ENCODE peak calls at places on chromosome X, in six cellular contexts. G is thyroid gland, K is fibroblast of lung, O is Peyer's patch, J is body of pancreas, V is brain microvascular endothelial cell. P is an unnamed sample.

GRCh38 chrX:78329486-78329885 is 2.1 kb upstream of the CYSLTR1 start:
- DNase-seq in V (no peak), G (no peak), O (no peak), K (no peak), J (no peak), P (no peak)

GRCh38 chrX:154363706-154364439 is 10.6 kb downstream of the FLNA start:
- DNase-seq in K (no peak), V (no peak), O (no peak), J (no peak), G (no peak), P (no peak)

GRCh38 chrX:18810416-18810815 is 103.0 kb downstream of the PPEF1 start:
- DNase-seq in K (no peak), V (no peak), O (no peak), G (no peak), J (no peak), P (no peak)

GRCh38 chrX:154408659-154409221 is 314 bp downstream of the DNASE1L1 start:
- DNase-seq in G (no peak), J (no peak), V (no peak), O (no peak), K (no peak), P (no peak)

GRCh38 chrX:110383414-110383813 is 24.8 kb downstream of the RTL9 start:
- DNase-seq in G (no peak), J (no peak), O (no peak), K (peak), V (peak), P (no peak)

GRCh38 chrX:107710617-107711391 is 64.8 kb downstream of the TSC22D3 start:
- DNase-seq in V (peak), O (no peak), G (no peak), K (peak), J (peak), P (peak)

GRCh38 chrX:21779095-21779494 is 21.2 kb upstream of the SMPX start:
- DNase-seq in O (no peak), V (no peak), J (no peak), K (no peak), G (no peak), P (no peak)

GRCh38 chrX:55142206-55142918 is 53.5 kb downstream of the PAGE2 start:
- DNase-seq in G (peak), K (no peak), J (peak), O (no peak), V (no peak), P (no peak)

GRCh38 chrX:102739642-102740041 is 19.1 kb downstream of the GPRASP3 start:
- DNase-seq in G (no peak), O (no peak), J (no peak), V (peak), K (no peak), P (no peak)

GRCh38 chrX:31658360-31658759 is 586.5 kb upstream of the FTHL17 start:
- DNase-seq in O (no peak), G (no peak), V (no peak), K (peak), J (no peak), P (no peak)

GRCh38 chrX:52346462-52347165 is 22.2 kb upstream of the XAGE2 start:
- DNase-seq in V (peak), K (no peak), G (no peak), J (no peak), O (no peak), P (peak)
- H3K27ac ChIP-seq in V (no peak), K (no peak), G (no peak), J (no peak), O (no peak), P (no peak)

DNA sequence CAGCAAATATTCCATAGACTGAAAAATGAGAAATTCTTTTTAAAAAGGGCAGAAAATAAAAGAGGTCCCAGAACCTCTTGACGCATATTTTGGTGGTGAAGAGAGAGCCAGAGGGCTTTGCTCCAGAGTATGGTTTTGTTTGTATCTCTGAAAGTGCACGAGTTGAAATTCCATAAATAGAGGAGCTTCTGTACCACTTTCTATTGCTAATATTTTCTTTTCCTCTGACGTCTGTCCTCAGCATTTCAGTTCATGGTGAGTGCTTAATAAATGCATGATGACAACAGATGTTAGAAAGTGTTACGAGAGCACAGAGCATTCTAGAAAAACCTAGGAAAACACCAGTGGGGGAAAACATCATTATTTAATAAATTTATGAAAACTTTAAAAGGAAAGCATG is 145.6 kb downstream of the AMELX start:
- DNase-seq in G (no peak), V (peak), O (no peak), J (no peak), K (peak), P (no peak)
- H3K27ac ChIP-seq in G (peak), V (peak), O (no peak), J (no peak), K (no peak), P (no peak)

DNA sequence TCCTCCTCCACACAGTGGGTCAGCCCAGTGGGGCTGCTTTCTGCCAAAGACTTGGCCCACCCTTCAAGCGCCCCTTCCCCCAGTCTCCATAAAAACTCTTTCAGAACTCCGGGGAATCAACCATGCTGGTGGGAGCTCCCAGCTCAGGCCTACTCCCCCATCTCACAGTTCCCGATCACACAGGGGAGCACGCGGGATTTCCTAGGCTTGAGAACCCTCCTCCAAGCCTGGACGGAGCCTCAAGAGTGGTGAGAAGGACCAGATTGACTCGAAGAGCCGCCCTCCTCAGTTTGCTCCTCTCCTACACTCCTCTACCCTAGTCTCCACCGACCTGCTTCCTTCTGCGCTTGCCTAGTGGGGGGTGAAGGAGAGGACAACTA is 77.4 kb downstream of the RLIM start:
- DNase-seq in G (peak), K (peak), J (peak), V (peak), O (no peak), P (no peak)
- H3K27ac ChIP-seq in G (peak), K (peak), J (peak), V (no peak), O (peak), P (peak)

GRCh38 chrX:119008122-119008744 is 33.8 kb downstream of the LONRF3 start:
- DNase-seq in K (peak), O (peak), G (peak), V (peak), J (peak), P (no peak)

GRCh38 chrX:119003462-119003861 is 29.0 kb downstream of the LONRF3 start:
- DNase-seq in O (no peak), G (no peak), K (no peak), V (no peak), J (no peak), P (no peak)

GRCh38 chrX:119007189-119007770 is 32.9 kb downstream of the LONRF3 start:
- DNase-seq in V (no peak), O (no peak), G (no peak), J (no peak), K (no peak), P (no peak)

GRCh38 chrX:119009071-119009470 is 34.7 kb downstream of the LONRF3 start:
- DNase-seq in J (no peak), O (no peak), K (no peak), V (no peak), G (no peak), P (no peak)

GRCh38 chrX:119004920-119005524 is 30.6 kb downstream of the LONRF3 start:
- DNase-seq in O (peak), K (peak), V (peak), G (peak), J (peak), P (no peak)
- H3K27ac ChIP-seq in O (no peak), K (no peak), V (no peak), G (no peak), J (no peak), P (no peak)

GRCh38 chrX:48540480-48540879 is 966 bp downstream of the TBC1D25 start:
- DNase-seq in J (no peak), O (no peak), V (no peak), G (no peak), K (no peak), P (no peak)
- H3K27ac ChIP-seq in J (peak), O (peak), V (no peak), G (no peak), K (no peak), P (peak)

DNA sequence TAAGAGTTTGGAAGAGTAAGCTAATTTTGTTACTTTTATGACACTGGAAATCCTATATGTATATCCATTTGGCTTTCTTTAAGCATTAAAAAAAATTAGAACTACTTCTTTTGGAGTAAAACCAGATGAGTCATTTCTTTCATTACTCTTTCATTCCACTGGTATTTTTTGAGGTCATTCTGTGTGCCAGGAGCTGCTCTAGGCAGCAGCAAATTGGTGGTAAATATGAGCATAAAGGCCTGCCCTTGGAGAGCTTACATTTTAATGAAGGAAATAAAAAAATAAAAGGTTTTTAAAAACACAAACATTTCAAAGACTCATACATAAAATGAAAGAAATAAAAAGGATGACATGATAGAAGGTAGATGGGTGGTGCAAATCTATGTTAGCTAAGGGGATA is 37.4 kb downstream of the MID1 start:
- DNase-seq in J (no peak), O (no peak), G (no peak), K (peak), V (no peak), P (no peak)
- H3K27ac ChIP-seq in J (no peak), O (no peak), G (no peak), K (no peak), V (no peak), P (no peak)

GRCh38 chrX:1465261-1466231 is 12.8 kb upstream of the ASMTL start:
- DNase-seq in G (no peak), O (no peak), K (no peak), J (no peak), V (no peak), P (no peak)

GRCh38 chrX:1463581-1464281 is 11.0 kb upstream of the ASMTL start:
- DNase-seq in O (no peak), V (no peak), J (no peak), G (no peak), K (no peak), P (no peak)

GRCh38 chrX:1464282-1465131 is 11.8 kb upstream of the ASMTL start:
- DNase-seq in O (no peak), G (no peak), V (no peak), J (no peak), K (no peak), P (no peak)

GRCh38 chrX:1462596-1463251 is 10.0 kb upstream of the ASMTL start:
- DNase-seq in J (peak), G (no peak), K (no peak), O (no peak), V (peak), P (no peak)

GRCh38 chrX:1462110-1462509 is 9.4 kb upstream of the ASMTL start:
- DNase-seq in G (no peak), O (no peak), K (no peak), J (no peak), V (no peak), P (no peak)
- H3K27ac ChIP-seq in G (no peak), O (no peak), K (no peak), J (no peak), V (no peak), P (no peak)

DNA sequence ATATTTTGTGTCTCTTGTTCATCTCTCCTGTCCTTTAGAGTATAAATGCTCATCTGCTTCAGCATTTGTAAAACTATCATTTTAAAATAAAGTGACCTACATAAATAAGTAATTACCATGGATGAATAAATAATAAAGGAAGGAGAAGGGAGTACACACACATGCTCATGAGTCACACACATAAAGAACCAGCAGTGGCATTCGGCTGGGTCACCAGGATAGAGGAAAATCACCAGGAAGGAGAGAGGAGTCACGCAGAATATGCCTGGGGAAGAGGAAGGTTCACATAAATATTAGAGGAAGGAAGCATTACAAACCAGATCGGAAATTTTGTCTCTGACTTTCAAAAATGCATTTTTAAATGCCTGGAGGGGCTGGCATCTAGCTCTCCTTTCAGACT is 38.5 kb upstream of the MED14 start:
- DNase-seq in G (no peak), O (no peak), V (peak), K (peak), J (no peak), P (no peak)
- H3K27ac ChIP-seq in G (no peak), O (no peak), V (peak), K (no peak), J (no peak), P (peak)